ENCODE peak calls at places on chromosomes 11 and 22, in ten cellular contexts. J is AG09309; H is CD4-positive, alpha-beta memory T cell; V is MM.1S; O is vagina; B is cardiac fibroblast; Y is coronary artery; R is WERI-Rb-1; Z is kidney; Q is mesenchymal stem cell. T is an unnamed sample.

GRCh38 chr11:43138621-43139140 is 173.1 kb upstream of the API5 start:
- DNase-seq in J (no peak), H (no peak), V (no peak), O (no peak), B (no peak), Y (no peak), R (peak), Z (no peak), Q (no peak), T (no peak)

GRCh38 chr22:36301851-36302250 is 48.9 kb downstream of the APOL1 start:
- DNase-seq in J (no peak), H (no peak), V (no peak), O (no peak), B (no peak), Y (no peak), R (no peak), Z (no peak), Q (peak), T (no peak)

GRCh38 chr11:76700177-76701100 is 29.9 kb upstream of the LRRC32 start:
- DNase-seq in J (peak), H (no peak), V (no peak), O (no peak), B (peak), Y (no peak), R (peak), Z (peak), Q (peak), T (peak)

GRCh38 chr11:114132944-114133394 is 73.5 kb downstream of the ZBTB16 start:
- DNase-seq in J (peak), H (no peak), V (no peak), O (no peak), B (peak), Y (no peak), R (no peak), Z (no peak), Q (no peak), T (peak)

GRCh38 chr11:106276859-106277436 is 199.5 kb downstream of the AASDHPPT start:
- DNase-seq in J (no peak), H (no peak), V (no peak), O (no peak), B (peak), Y (no peak), R (peak), Z (no peak), Q (no peak), T (no peak)

GRCh38 chr11:123751777-123752176 is 2.5 kb downstream of the OR6X1 start:
- DNase-seq in J (no peak), H (no peak), V (no peak), O (no peak), B (no peak), Y (no peak), R (no peak), Z (no peak), Q (no peak), T (no peak)

GRCh38 chr11:94602430-94603372 is 35.5 kb downstream of the PIWIL4 start:
- DNase-seq in J (no peak), H (no peak), V (peak), O (no peak), B (peak), Y (no peak), R (no peak), Z (no peak), Q (peak), T (peak)

GRCh38 chr11:76802151-76802550 is 19.0 kb downstream of the TSKU start:
- DNase-seq in J (no peak), H (no peak), V (no peak), O (no peak), B (no peak), Y (peak), R (no peak), Z (no peak), Q (peak), T (no peak)

GRCh38 chr22:31121403-31121802 is 1.4 kb upstream of the INPP5J start:
- DNase-seq in J (no peak), H (no peak), V (no peak), O (no peak), B (no peak), Y (no peak), R (no peak), Z (no peak), Q (no peak), T (no peak)

GRCh38 chr22:22702159-22702873 is 57.9 kb downstream of the GGTLC2 start:
- DNase-seq in J (no peak), H (no peak), V (peak), O (peak), B (no peak), Y (peak), R (peak), Z (no peak), Q (no peak), T (peak)

GRCh38 chr22:46052801-46053562 is 76.0 kb upstream of the WNT7B start:
- DNase-seq in J (no peak), H (no peak), V (peak), O (no peak), B (peak), Y (peak), R (no peak), Z (peak), Q (no peak), T (no peak)

GRCh38 chr11:9028591-9028990 is 24.8 kb upstream of the NRIP3 start:
- DNase-seq in J (no peak), H (no peak), V (no peak), O (no peak), B (no peak), Y (no peak), R (no peak), Z (no peak), Q (no peak), T (no peak)

GRCh38 chr11:63574856-63575602 is 11.8 kb upstream of the PLAAT2 start:
- DNase-seq in J (no peak), H (no peak), V (no peak), O (no peak), B (peak), Y (no peak), R (no peak), Z (no peak), Q (no peak), T (no peak)

GRCh38 chr11:79335681-79336080 is 105.1 kb downstream of the TENM4 start:
- DNase-seq in J (no peak), H (no peak), V (no peak), O (no peak), B (no peak), Y (no peak), R (no peak), Z (no peak), Q (no peak), T (no peak)

GRCh38 chr11:32173435-32173834 is 82.6 kb downstream of the RCN1 start:
- DNase-seq in J (peak), H (no peak), V (peak), O (no peak), B (peak), Y (peak), R (peak), Z (peak), Q (peak), T (peak)

GRCh38 chr22:30159561-30160353 is 79.5 kb downstream of the HORMAD2 start:
- DNase-seq in J (peak), H (no peak), V (no peak), O (no peak), B (peak), Y (no peak), R (no peak), Z (no peak), Q (peak), T (peak)

GRCh38 chr11:68506908-68507307 is 46.4 kb downstream of the PPP6R3 start:
- DNase-seq in J (no peak), H (no peak), V (no peak), O (no peak), B (no peak), Y (no peak), R (no peak), Z (no peak), Q (no peak), T (no peak)

GRCh38 chr11:106070606-106071005 is 6.5 kb downstream of the KBTBD3 start:
- DNase-seq in J (no peak), H (no peak), V (no peak), O (no peak), B (peak), Y (no peak), R (no peak), Z (no peak), Q (no peak), T (no peak)

GRCh38 chr11:127110542-127110941 is 110.0 kb upstream of the KIRREL3 start:
- DNase-seq in J (no peak), H (no peak), V (no peak), O (no peak), B (no peak), Y (no peak), R (no peak), Z (no peak), Q (no peak), T (no peak)

GRCh38 chr11:127106142-127106541 is 105.6 kb upstream of the KIRREL3 start:
- DNase-seq in J (peak), H (no peak), V (no peak), O (no peak), B (no peak), Y (no peak), R (peak), Z (no peak), Q (no peak), T (no peak)

GRCh38 chr11:127106938-127107337 is 106.4 kb upstream of the KIRREL3 start:
- DNase-seq in J (no peak), H (no peak), V (no peak), O (no peak), B (no peak), Y (no peak), R (no peak), Z (no peak), Q (no peak), T (no peak)

GRCh38 chr11:127108838-127109237 is 108.3 kb upstream of the KIRREL3 start:
- DNase-seq in J (no peak), H (no peak), V (no peak), O (no peak), B (no peak), Y (no peak), R (no peak), Z (no peak), Q (no peak), T (no peak)

GRCh38 chr11:127109796-127110195 is 109.2 kb upstream of the KIRREL3 start:
- DNase-seq in J (no peak), H (no peak), V (no peak), O (no peak), B (no peak), Y (no peak), R (no peak), Z (no peak), Q (no peak), T (no peak)
- H3K4me3 ChIP-seq in J (no peak), H (no peak), V (no peak), O (no peak), B (no peak), Y (no peak), R (no peak), Z (no peak), Q (no peak), T (no peak)

DNA sequence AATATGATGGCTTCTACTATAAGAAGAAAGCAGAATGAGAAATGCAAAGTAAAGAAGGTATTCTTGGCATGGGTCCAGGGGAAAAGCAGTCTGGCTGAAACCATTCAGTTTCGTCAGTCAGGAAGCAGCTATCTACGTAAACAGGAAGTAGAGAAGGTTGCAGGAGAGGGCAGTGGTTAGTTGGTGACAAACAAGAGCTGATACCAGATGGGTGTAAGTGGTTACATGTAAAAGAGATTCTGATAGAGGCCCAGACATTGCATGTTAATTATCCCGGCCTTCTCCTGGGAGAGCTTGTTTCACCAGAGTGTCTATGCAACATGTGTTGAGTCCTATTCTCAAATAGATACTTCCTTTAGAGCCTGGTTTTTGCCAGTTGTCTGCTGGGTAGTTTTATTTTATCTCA is 58.4 kb upstream of the PSMA1 start:
- DNase-seq in J (no peak), H (peak), V (peak), O (no peak), B (peak), Y (no peak), R (no peak), Z (no peak), Q (peak), T (peak)
- H3K4me3 ChIP-seq in J (no peak), H (no peak), V (peak), O (no peak), B (no peak), Y (no peak), R (no peak), Z (peak), Q (no peak), T (no peak)

GRCh38 chr11:1851437-1852180 is 1.3 kb upstream of the LSP1 start:
- DNase-seq in J (no peak), H (no peak), V (no peak), O (no peak), B (no peak), Y (no peak), R (no peak), Z (peak), Q (no peak), T (no peak)
- H3K4me3 ChIP-seq in J (no peak), H (peak), V (no peak), O (no peak), B (no peak), Y (no peak), R (no peak), Z (no peak), Q (no peak), T (no peak)

GRCh38 chr11:17519031-17519430 is 25.2 kb downstream of the USH1C start:
- DNase-seq in J (no peak), H (no peak), V (no peak), O (no peak), B (no peak), Y (no peak), R (peak), Z (peak), Q (no peak), T (no peak)
- H3K4me3 ChIP-seq in J (no peak), H (no peak), V (no peak), O (no peak), B (no peak), Y (no peak), R (no peak), Z (no peak), Q (no peak), T (no peak)

GRCh38 chr11:17734986-17735822 is 623 bp downstream of the KCNC1 start:
- DNase-seq in J (peak), H (no peak), V (peak), O (no peak), B (peak), Y (no peak), R (peak), Z (peak), Q (peak), T (no peak)
- H3K4me3 ChIP-seq in J (no peak), H (no peak), V (peak), O (peak), B (peak), Y (peak), R (peak), Z (no peak), Q (peak), T (peak)

DNA sequence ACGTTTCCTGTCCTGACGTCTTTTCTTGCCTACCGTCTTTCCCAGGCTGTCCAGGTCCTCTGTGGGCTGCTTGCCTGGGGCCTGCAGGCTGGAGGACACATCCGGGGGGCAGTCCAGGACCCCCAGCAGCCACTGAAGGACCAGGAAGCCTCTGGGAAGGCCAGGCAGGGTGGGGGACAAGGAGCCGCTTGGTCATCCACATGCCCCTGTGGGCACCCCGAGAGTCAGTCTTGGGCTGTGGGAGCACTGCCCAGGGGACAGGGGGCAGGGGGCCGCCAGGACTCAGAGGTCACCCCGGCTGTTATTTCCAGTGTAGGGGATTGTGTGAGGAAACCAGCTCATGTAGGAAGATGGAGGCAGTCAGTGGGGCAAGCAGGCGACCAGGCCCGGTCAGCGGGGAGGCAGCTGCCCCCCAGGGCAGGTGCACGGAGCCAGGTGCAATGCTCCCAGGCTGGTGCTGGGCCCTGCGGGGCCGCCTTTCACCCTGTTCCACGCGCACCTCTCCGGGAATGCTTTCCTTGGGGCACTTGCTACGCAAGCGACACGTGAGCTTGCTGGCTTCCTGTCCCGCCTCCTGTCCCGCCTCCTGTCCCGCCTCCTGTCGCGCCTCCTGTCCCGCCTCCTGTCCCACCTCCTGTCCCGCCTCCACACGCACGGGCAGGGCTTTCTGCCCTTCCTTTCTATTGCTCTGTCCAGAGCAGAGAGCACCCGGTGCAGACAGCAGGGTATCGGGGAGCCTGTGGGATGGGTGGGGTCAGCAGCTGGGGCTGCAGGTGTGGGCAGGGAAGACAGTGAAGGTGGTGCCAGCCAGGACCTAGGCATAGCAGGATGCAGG is 39.5 kb downstream of the MUC5B start:
- DNase-seq in J (peak), H (peak), V (peak), O (no peak), B (peak), Y (peak), R (peak), Z (peak), Q (peak), T (peak)
- H3K4me3 ChIP-seq in J (peak), H (peak), V (peak), O (peak), B (peak), Y (peak), R (peak), Z (peak), Q (no peak), T (peak)